ENCODE peak calls at places on chromosomes 4 and X, in six cellular contexts. G is NCI-H2171 treated with DMSO at 0.1 percent for 48 hours; V is activated CD4-positive, alpha-beta T cell treated with anti-CD3 and anti-CD28 coated beads for 4 hours; B is suprapubic skin; L is uterus; Q is SJSA1. D is an unnamed sample.

GRCh38 chr4:121633642-121634041 is 63.1 kb downstream of the ANXA5 start:
- DNase-seq in Q (no peak), G (no peak), B (no peak), L (no peak), V (no peak), D (no peak)

GRCh38 chr4:56324011-56324610 is 63.2 kb downstream of the AASDH start:
- DNase-seq in V (no peak), G (no peak), Q (no peak), B (no peak), L (no peak), D (no peak)

GRCh38 chrX:138128025-138128671 is 562.2 kb downstream of the ZIC3 start:
- DNase-seq in B (no peak), G (peak), Q (peak), V (no peak), L (no peak), D (peak)

GRCh38 chrX:140762061-140762460 is 52.5 kb downstream of the LINC00632 start:
- DNase-seq in B (no peak), Q (no peak), V (no peak), G (no peak), L (peak), D (no peak)

GRCh38 chr4:77438549-77438948 is 167.1 kb upstream of the CXCL13 start:
- DNase-seq in V (no peak), G (no peak), L (no peak), B (no peak), Q (no peak), D (no peak)

GRCh38 chr4:95426455-95426854 is 122.3 kb downstream of the UNC5C start:
- DNase-seq in B (no peak), L (no peak), G (no peak), Q (no peak), V (no peak), D (no peak)

GRCh38 chr4:77308843-77309242 is 151.8 kb downstream of the CCNG2 start:
- DNase-seq in B (no peak), G (peak), V (no peak), Q (no peak), L (no peak), D (no peak)

GRCh38 chrX:68443155-68443868 is 10.0 kb upstream of the OPHN1 start:
- DNase-seq in G (no peak), L (no peak), V (no peak), B (no peak), Q (peak), D (no peak)

GRCh38 chr4:122313001-122313400 is 65.8 kb upstream of the ADAD1 start:
- DNase-seq in V (no peak), L (no peak), G (no peak), Q (no peak), B (no peak), D (no peak)

GRCh38 chr4:54541426-54542118 is 116.2 kb upstream of the KIT start:
- DNase-seq in G (no peak), L (no peak), Q (no peak), B (no peak), V (no peak), D (no peak)

GRCh38 chr4:81605278-81605677 is 133.6 kb upstream of the RASGEF1B start:
- DNase-seq in Q (no peak), G (peak), V (no peak), L (no peak), B (no peak), D (no peak)

GRCh38 chr4:8472166-8472688 is 31.6 kb downstream of the TRMT44 start:
- DNase-seq in G (no peak), V (no peak), Q (no peak), B (no peak), L (no peak), D (no peak)

GRCh38 chrX:17738737-17739535 is 1.6 kb downstream of the SCML1 start:
- DNase-seq in Q (no peak), V (no peak), L (no peak), G (no peak), B (no peak), D (no peak)

GRCh38 chrX:123424546-123424945 is 240.5 kb downstream of the GRIA3 start:
- DNase-seq in B (no peak), V (no peak), Q (no peak), L (no peak), G (no peak), D (no peak)

GRCh38 chr4:118798658-118799057 is 37.3 kb downstream of the SEC24D start:
- DNase-seq in V (no peak), Q (no peak), G (no peak), B (no peak), L (no peak), D (no peak)

GRCh38 chr4:170716868-170717267 is 627.1 kb upstream of the AADAT start:
- DNase-seq in G (no peak), L (no peak), V (no peak), Q (no peak), B (no peak), D (no peak)

GRCh38 chr4:147108409-147108808 is 162.7 kb upstream of the TTC29 start:
- DNase-seq in Q (no peak), V (no peak), B (no peak), L (no peak), G (no peak), D (no peak)

GRCh38 chrX:40267334-40268118 is 169.8 kb upstream of the BCOR start:
- DNase-seq in B (no peak), Q (peak), V (no peak), G (peak), L (no peak), D (no peak)

GRCh38 chr4:121765368-121765705 is 373 bp upstream of the SMIM43 start:
- DNase-seq in V (no peak), L (no peak), B (no peak), Q (no peak), G (no peak), D (no peak)

GRCh38 chrX:19707472-19707871 is 179.9 kb downstream of the SH3KBP1 start:
- DNase-seq in V (no peak), Q (no peak), L (no peak), G (no peak), B (no peak), D (no peak)

GRCh38 chrX:53284684-53285447 is 3.5 kb upstream of the IQSEC2 start:
- DNase-seq in L (peak), Q (peak), B (peak), V (peak), G (no peak), D (no peak)

GRCh38 chr4:158006973-158007372 is 165.9 kb downstream of the GASK1B start:
- DNase-seq in Q (no peak), V (no peak), B (no peak), G (no peak), L (peak), D (no peak)

GRCh38 chrX:72305286-72306084 is at the start of gene CITED1:
- DNase-seq in L (no peak), B (no peak), Q (no peak), V (no peak), G (peak), D (no peak)

GRCh38 chrX:48474581-48474980 is 1.4 kb upstream of the FTSJ1 start:
- DNase-seq in G (no peak), B (no peak), Q (no peak), V (no peak), L (no peak), D (no peak)

GRCh38 chrX:122850326-122850725 is 333.8 kb upstream of the GRIA3 start:
- DNase-seq in V (no peak), B (no peak), L (no peak), G (no peak), Q (no peak), D (no peak)